ENCODE peak calls at places on chromosome 16, in ten cellular contexts. S is GM04504; U is activated T-cell treated with anti-CD3 and anti-CD28 coated beads for 24 hours; O is memory B cell; G is stimulated activated CD4-positive, alpha-beta T cell treated with anti-CD3 and anti-CD28 coated beads, TNF-alpha, amount 100 ng/mL, for 1 hour; H is body of pancreas; F is ACHN; X is GM18507; D is nucleus accumbens; I is pulmonary artery endothelial cell. Y is an unnamed sample.

GRCh38 chr16:2148714-2149629 is 547 bp downstream of the RAB26 start:
- DNase-seq in S (no peak), U (no peak), O (no peak), G (no peak), H (peak), F (peak), X (no peak), D (no peak), I (no peak), Y (peak)

GRCh38 chr16:1193143-1193824 is 31.8 kb downstream of the TPSG1 start:
- DNase-seq in S (no peak), U (no peak), O (no peak), G (no peak), H (no peak), F (no peak), X (no peak), D (no peak), I (no peak), Y (peak)

GRCh38 chr16:85104821-85105391 is 7.4 kb downstream of the CIBAR2 start:
- DNase-seq in S (no peak), U (no peak), O (no peak), G (no peak), H (no peak), F (no peak), X (peak), D (no peak), I (no peak), Y (no peak)

GRCh38 chr16:84603115-84603816 is 14.6 kb downstream of the COTL1 start:
- DNase-seq in S (peak), U (peak), O (no peak), G (no peak), H (peak), F (peak), X (no peak), D (no peak), I (peak), Y (peak)

GRCh38 chr16:89001117-89002027 is 24.4 kb upstream of the CBFA2T3 start:
- DNase-seq in S (no peak), U (no peak), O (no peak), G (no peak), H (no peak), F (no peak), X (no peak), D (no peak), I (no peak), Y (no peak)

GRCh38 chr16:83068686-83069085 is 441.9 kb downstream of the CDH13 start:
- DNase-seq in S (peak), U (no peak), O (no peak), G (no peak), H (no peak), F (peak), X (no peak), D (no peak), I (peak), Y (no peak)

GRCh38 chr16:27114006-27114405 is 47.3 kb downstream of the C16orf82 start:
- DNase-seq in S (no peak), U (no peak), O (no peak), G (no peak), H (no peak), F (no peak), X (no peak), D (no peak), I (no peak), Y (no peak)

GRCh38 chr16:49940464-49941224 is 84.4 kb upstream of the CNEP1R1 start:
- DNase-seq in S (no peak), U (no peak), O (no peak), G (no peak), H (no peak), F (no peak), X (no peak), D (no peak), I (no peak), Y (no peak)

GRCh38 chr16:1906846-1907165 is 11.4 kb downstream of the HS3ST6 start:
- DNase-seq in S (no peak), U (no peak), O (no peak), G (no peak), H (no peak), F (no peak), X (no peak), D (no peak), I (no peak), Y (no peak)

GRCh38 chr16:67339453-67339852 is 12.8 kb downstream of the LRRC36 start:
- DNase-seq in S (no peak), U (no peak), O (no peak), G (no peak), H (no peak), F (peak), X (no peak), D (no peak), I (no peak), Y (no peak)

GRCh38 chr16:29972500-29972899 is 1.2 kb upstream of the TAOK2 start:
- DNase-seq in S (no peak), U (no peak), O (no peak), G (no peak), H (no peak), F (no peak), X (no peak), D (no peak), I (no peak), Y (no peak)

GRCh38 chr16:22225060-22225459 is 19.0 kb downstream of the EEF2K start:
- DNase-seq in S (no peak), U (no peak), O (no peak), G (no peak), H (no peak), F (no peak), X (no peak), D (peak), I (no peak), Y (no peak)

GRCh38 chr16:49455991-49456745 is 82.6 kb downstream of the C16orf78 start:
- DNase-seq in S (no peak), U (no peak), O (no peak), G (no peak), H (no peak), F (no peak), X (no peak), D (no peak), I (no peak), Y (no peak)

GRCh38 chr16:56912746-56913703 is 18.9 kb upstream of the HERPUD1 start:
- DNase-seq in S (peak), U (no peak), O (no peak), G (no peak), H (no peak), F (no peak), X (no peak), D (no peak), I (no peak), Y (no peak)

GRCh38 chr16:10824111-10824893 is 5.7 kb upstream of the TVP23A start:
- DNase-seq in S (no peak), U (no peak), O (no peak), G (no peak), H (peak), F (no peak), X (no peak), D (no peak), I (no peak), Y (no peak)

GRCh38 chr16:339680-340079 is 12.8 kb downstream of the AXIN1 start:
- DNase-seq in S (no peak), U (no peak), O (no peak), G (no peak), H (no peak), F (no peak), X (no peak), D (no peak), I (no peak), Y (no peak)

GRCh38 chr16:48001306-48001885 is 154.4 kb downstream of the ABCC12 start:
- DNase-seq in S (no peak), U (no peak), O (no peak), G (no peak), H (no peak), F (no peak), X (no peak), D (no peak), I (no peak), Y (no peak)

GRCh38 chr16:77898671-77899211 is 110.4 kb downstream of the VAT1L start:
- DNase-seq in S (peak), U (no peak), O (no peak), G (no peak), H (no peak), F (no peak), X (no peak), D (no peak), I (no peak), Y (no peak)

GRCh38 chr16:54425681-54426549 is 139.3 kb upstream of the IRX3 start:
- DNase-seq in S (no peak), U (no peak), O (no peak), G (no peak), H (no peak), F (no peak), X (no peak), D (no peak), I (no peak), Y (no peak)

GRCh38 chr16:17850626-17851265 is 380.0 kb upstream of the XYLT1 start:
- DNase-seq in S (no peak), U (no peak), O (no peak), G (no peak), H (no peak), F (no peak), X (no peak), D (no peak), I (no peak), Y (no peak)

GRCh38 chr16:54928016-54928356 is 2.7 kb upstream of the IRX5 start:
- DNase-seq in S (no peak), U (no peak), O (no peak), G (no peak), H (no peak), F (peak), X (no peak), D (no peak), I (no peak), Y (no peak)

GRCh38 chr16:88681709-88682451 is 4.4 kb downstream of the SNAI3 start:
- DNase-seq in S (no peak), U (peak), O (peak), G (no peak), H (no peak), F (no peak), X (peak), D (no peak), I (no peak), Y (no peak)

GRCh38 chr16:88287219-88287618 is 95.5 kb upstream of the ZNF469 start:
- DNase-seq in S (no peak), U (no peak), O (no peak), G (no peak), H (peak), F (peak), X (no peak), D (no peak), I (no peak), Y (peak)

GRCh38 chr16:8996891-8997290 is 33.2 kb upstream of the USP7 start:
- DNase-seq in S (no peak), U (no peak), O (no peak), G (no peak), H (no peak), F (no peak), X (no peak), D (no peak), I (no peak), Y (peak)

GRCh38 chr16:69171325-69172095 is 15.5 kb upstream of the SNTB2 start:
- DNase-seq in S (no peak), U (no peak), O (no peak), G (no peak), H (no peak), F (no peak), X (no peak), D (no peak), I (no peak), Y (no peak)

GRCh38 chr16:576197-576822 is 6.5 kb downstream of the PIGQ start:
- DNase-seq in S (no peak), U (no peak), O (no peak), G (no peak), H (no peak), F (no peak), X (no peak), D (no peak), I (no peak), Y (no peak)

GRCh38 chr16:11004957-11005610 is 60.7 kb downstream of the CLEC16A start:
- DNase-seq in S (peak), U (no peak), O (no peak), G (no peak), H (no peak), F (no peak), X (no peak), D (no peak), I (no peak), Y (no peak)

GRCh38 chr16:52528393-52529080 is 18.4 kb downstream of the TOX3 start:
- DNase-seq in S (no peak), U (no peak), O (no peak), G (no peak), H (no peak), F (no peak), X (no peak), D (no peak), I (no peak), Y (no peak)

GRCh38 chr16:14611660-14612059 is 18.4 kb downstream of the PARN start:
- DNase-seq in S (no peak), U (no peak), O (no peak), G (no peak), H (no peak), F (no peak), X (no peak), D (no peak), I (no peak), Y (no peak)

GRCh38 chr16:61653544-61653943 is 382.7 kb downstream of the CDH8 start:
- DNase-seq in S (no peak), U (no peak), O (no peak), G (no peak), H (no peak), F (no peak), X (no peak), D (no peak), I (no peak), Y (no peak)